ENCODE peak calls at places on chromosome 5, in six cellular contexts. F is GM12891, E is GM12878, P is HepG2, N is H1, H is K562. D is an unnamed sample.

GRCh38 chr5:72408602-72409001 is 88.4 kb downstream of the PTCD2 start:
- DNase-seq in F (no peak), E (no peak), P (no peak), N (no peak), H (no peak), D (no peak)

GRCh38 chr5:120779674-120780073 is 315.6 kb downstream of the PRR16 start:
- DNase-seq in F (no peak), E (no peak), P (no peak), N (no peak), H (no peak), D (no peak)

GRCh38 chr5:74206571-74207550 is 433.7 kb downstream of the ENC1 start:
- DNase-seq in F (no peak), E (no peak), P (no peak), N (no peak), H (no peak), D (no peak)

GRCh38 chr5:135829681-135830383 is 4.6 kb upstream of the SLC25A48 start:
- DNase-seq in F (peak), E (no peak), P (peak), N (peak), H (peak), D (peak)

GRCh38 chr5:64682608-64683007 is 7.7 kb upstream of the SHISAL2B start:
- DNase-seq in F (no peak), E (no peak), P (peak), N (no peak), H (peak), D (no peak)

GRCh38 chr5:3428355-3428754 is 167.3 kb upstream of the IRX1 start:
- DNase-seq in F (no peak), E (no peak), P (no peak), N (peak), H (no peak), D (no peak)

GRCh38 chr5:61822584-61822983 is 483.4 kb upstream of the KIF2A start:
- DNase-seq in F (no peak), E (no peak), P (no peak), N (no peak), H (no peak), D (no peak)

GRCh38 chr5:150589791-150590601 is 50.5 kb upstream of the SYNPO start:
- DNase-seq in F (no peak), E (peak), P (peak), N (no peak), H (peak), D (no peak)

GRCh38 chr5:173884402-173885053 is 3.6 kb upstream of the CPEB4 start:
- DNase-seq in F (no peak), E (peak), P (no peak), N (no peak), H (peak), D (no peak)

GRCh38 chr5:569358-569867 is 42.7 kb upstream of the CEP72 start:
- DNase-seq in F (no peak), E (no peak), P (no peak), N (no peak), H (no peak), D (no peak)

GRCh38 chr5:373710-374602 is 52.4 kb downstream of the AHRR start:
- DNase-seq in F (peak), E (no peak), P (no peak), N (peak), H (peak), D (peak)

GRCh38 chr5:100505984-100506670 is 29.0 kb upstream of the FAM174A start:
- DNase-seq in F (no peak), E (no peak), P (no peak), N (no peak), H (no peak), D (no peak)

GRCh38 chr5:58440882-58441281 is 19.0 kb downstream of the PLK2 start:
- DNase-seq in F (no peak), E (no peak), P (peak), N (no peak), H (no peak), D (no peak)

GRCh38 chr5:50874277-50874984 is 208.0 kb downstream of the PARP8 start:
- DNase-seq in F (no peak), E (no peak), P (no peak), N (no peak), H (no peak), D (no peak)

GRCh38 chr5:74993743-74994142 is 58.6 kb downstream of the GCNT4 start:
- DNase-seq in F (no peak), E (no peak), P (no peak), N (no peak), H (no peak), D (no peak)

GRCh38 chr5:143931389-143931984 is 119.5 kb downstream of the HMHB1 start:
- DNase-seq in F (no peak), E (no peak), P (no peak), N (no peak), H (no peak), D (no peak)

GRCh38 chr5:179588166-179588565 is 35.3 kb downstream of the HNRNPH1 start:
- DNase-seq in F (no peak), E (no peak), P (no peak), N (no peak), H (no peak), D (no peak)

GRCh38 chr5:127840198-127840524 is 137.0 kb downstream of the CCDC192 start:
- DNase-seq in F (peak), E (no peak), P (no peak), N (no peak), H (no peak), D (no peak)

GRCh38 chr5:123371575-123372179 is 51.5 kb downstream of the CEP120 start:
- DNase-seq in F (no peak), E (no peak), P (peak), N (peak), H (peak), D (no peak)

GRCh38 chr5:175247146-175247545 is 196.8 kb downstream of the DRD1 start:
- DNase-seq in F (no peak), E (no peak), P (no peak), N (no peak), H (no peak), D (no peak)

GRCh38 chr5:37926732-37927131 is 86.9 kb upstream of the GDNF start:
- DNase-seq in F (no peak), E (no peak), P (no peak), N (no peak), H (no peak), D (no peak)

GRCh38 chr5:51987239-51987638 is 604.0 kb downstream of the ISL1 start:
- DNase-seq in F (no peak), E (no peak), P (no peak), N (no peak), H (no peak), D (no peak)

GRCh38 chr5:74954919-74955318 is 88.7 kb upstream of the FAM169A start:
- DNase-seq in F (no peak), E (no peak), P (peak), N (no peak), H (no peak), D (no peak)

DNA sequence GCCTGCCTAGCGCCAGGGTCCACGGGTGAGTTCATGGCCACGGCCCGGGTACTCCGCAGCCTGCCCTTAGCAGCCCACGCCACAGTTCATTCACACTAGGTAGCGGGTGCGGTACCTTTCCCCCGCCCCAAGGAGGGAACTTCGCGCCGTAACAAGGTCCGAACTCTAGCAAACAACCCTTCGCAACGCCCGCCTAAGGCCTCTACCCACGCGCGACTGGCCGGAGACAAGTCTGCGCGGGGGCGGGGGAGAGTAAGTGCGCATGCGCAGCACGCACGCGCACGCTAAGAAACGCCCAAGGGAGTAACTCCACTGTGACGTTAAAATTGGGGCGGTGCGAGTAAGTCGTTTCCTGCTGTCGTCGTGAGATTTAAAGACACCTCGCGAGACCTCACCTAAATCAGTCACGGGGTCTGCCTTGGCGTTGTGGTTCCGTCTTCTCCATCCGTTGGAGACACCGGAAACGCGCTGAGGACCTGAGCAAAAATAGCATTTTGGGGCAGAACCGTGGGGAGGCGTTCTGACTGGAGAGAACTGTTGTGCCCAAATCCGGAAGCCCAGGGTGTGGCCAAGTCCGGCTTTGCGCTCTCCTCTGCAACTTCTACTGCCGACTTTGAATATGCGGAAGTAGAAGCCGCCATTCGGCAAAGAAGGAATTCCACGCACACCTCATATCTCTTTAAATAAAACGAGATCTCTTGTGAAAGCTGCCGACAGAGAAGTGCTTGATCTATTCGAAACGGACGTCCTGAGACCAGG is at the start of gene RAPGEF6:
- DNase-seq in F (peak), E (peak), P (peak), N (peak), H (peak), D (peak)
- TF ChIP-seq POLR2A in F (peak), E (peak), P (peak), N (peak), H (peak), D (peak)

GRCh38 chr5:110735545-110735944 is 3.3 kb upstream of the SLC25A46 start:
- DNase-seq in F (no peak), E (no peak), P (no peak), N (no peak), H (no peak), D (no peak)
- TF ChIP-seq POLR2AphosphoS5 in F (no peak), E (no peak), P (no peak), N (no peak), H (no peak), D (no peak)

DNA sequence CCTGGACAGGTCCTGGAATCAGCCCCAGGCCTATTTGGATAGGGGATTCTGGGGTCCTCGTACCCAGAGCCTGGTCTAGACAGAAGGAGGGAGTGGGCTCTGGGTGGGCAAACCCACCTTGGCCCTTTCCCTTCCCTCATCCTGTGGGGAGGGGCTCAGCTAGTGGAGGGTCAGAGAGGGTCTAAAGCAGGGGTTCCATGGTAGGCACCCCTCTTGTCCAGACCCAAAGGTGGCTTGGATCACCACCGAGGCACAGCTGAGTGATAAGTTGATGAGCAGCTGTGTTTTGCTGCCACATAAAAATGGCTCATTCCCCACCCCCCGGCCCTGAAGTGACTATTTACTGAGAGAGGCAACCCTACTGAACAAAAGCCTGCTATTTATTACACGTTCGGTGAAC is 53.8 kb upstream of the KCNMB1 start:
- DNase-seq in F (no peak), E (no peak), P (no peak), N (no peak), H (no peak), D (no peak)
- TF ChIP-seq TAF1 in F (no peak), E (no peak), P (no peak), N (no peak), H (no peak), D (no peak)

DNA sequence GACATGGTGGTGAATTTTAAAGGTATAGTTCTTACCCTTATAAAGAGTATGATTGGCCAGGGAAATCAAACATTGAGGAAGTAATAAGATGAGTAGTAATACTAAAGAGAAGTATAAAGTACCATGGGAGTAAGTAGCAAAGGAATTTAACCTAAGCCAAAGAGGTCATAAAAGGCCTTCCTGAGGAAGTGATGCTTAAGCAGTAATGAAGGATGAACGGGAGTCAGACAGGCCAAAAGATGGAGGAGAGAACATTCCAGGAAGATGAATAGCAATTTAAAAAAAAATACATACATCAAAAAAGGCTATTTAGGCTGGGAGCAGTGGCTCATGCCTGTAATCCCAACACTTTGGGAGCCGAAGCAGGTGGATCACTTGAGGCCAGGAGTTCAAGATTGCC is 29.0 kb downstream of the KLHL3 start:
- DNase-seq in F (no peak), E (no peak), P (no peak), N (no peak), H (no peak), D (no peak)
- TF ChIP-seq POLR2A in F (no peak), E (no peak), P (no peak), N (no peak), H (no peak), D (no peak)

GRCh38 chr5:122089096-122089495 is 11.0 kb upstream of the LOX start:
- DNase-seq in F (no peak), E (no peak), P (no peak), N (no peak), H (no peak), D (no peak)

GRCh38 chr5:122093415-122093814 is 15.4 kb upstream of the LOX start:
- DNase-seq in F (no peak), E (no peak), P (no peak), N (no peak), H (no peak), D (no peak)

GRCh38 chr5:122089614-122090013 is 11.6 kb upstream of the LOX start:
- DNase-seq in F (no peak), E (no peak), P (no peak), N (no peak), H (no peak), D (no peak)

GRCh38 chr5:122093861-122094650 is 16.0 kb upstream of the LOX start:
- DNase-seq in F (no peak), E (no peak), P (no peak), N (no peak), H (no peak), D (no peak)

DNA sequence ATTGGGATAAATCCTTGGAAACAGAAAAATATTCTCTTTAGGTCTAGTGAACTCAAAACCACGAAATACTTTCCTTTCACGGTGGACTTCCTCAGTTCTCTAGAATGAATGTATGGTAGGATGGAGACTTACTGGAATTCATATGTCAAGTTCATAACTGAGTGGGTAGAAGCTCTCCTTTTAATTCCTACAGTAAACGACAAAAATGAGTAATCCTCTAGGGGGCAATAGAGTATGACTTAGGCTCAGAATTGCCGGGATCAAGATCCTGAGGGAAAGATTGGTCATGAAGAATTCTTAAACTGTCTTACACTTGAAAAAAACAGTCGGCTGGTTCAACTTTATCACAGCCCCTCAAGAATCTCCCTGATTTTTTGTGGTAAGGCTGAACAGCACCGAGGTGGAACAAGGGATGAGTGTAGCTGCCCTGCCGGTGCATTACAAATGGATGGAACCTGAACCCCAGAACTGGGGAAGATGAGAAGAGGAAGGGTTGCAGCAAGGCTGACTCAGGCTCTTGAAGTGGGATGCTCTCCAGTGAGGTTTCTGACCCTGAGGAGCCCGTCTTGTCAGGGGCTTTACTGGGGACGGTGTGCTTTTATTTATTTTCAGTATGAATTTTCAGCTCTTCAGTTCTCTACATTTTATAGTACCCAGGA is 14.0 kb upstream of the LOX start:
- DNase-seq in F (no peak), E (no peak), P (no peak), N (no peak), H (no peak), D (no peak)
- TF ChIP-seq POLR2AphosphoS5 in F (no peak), E (no peak), P (no peak), N (no peak), H (no peak), D (no peak)

GRCh38 chr5:130316971-130317421 is 412.7 kb downstream of the CHSY3 start:
- DNase-seq in F (no peak), E (no peak), P (no peak), N (no peak), H (no peak), D (no peak)
- TF ChIP-seq TAF1 in F (no peak), E (no peak), P (no peak), N (no peak), H (no peak), D (no peak)

GRCh38 chr5:125258610-125259009 is 512.2 kb upstream of the ZNF608 start:
- DNase-seq in F (no peak), E (no peak), P (no peak), N (no peak), H (no peak), D (no peak)

GRCh38 chr5:125254267-125254666 is 507.8 kb upstream of the ZNF608 start:
- DNase-seq in F (no peak), E (no peak), P (no peak), N (no peak), H (no peak), D (no peak)

GRCh38 chr5:125257997-125258396 is 511.6 kb upstream of the ZNF608 start:
- DNase-seq in F (peak), E (no peak), P (no peak), N (no peak), H (no peak), D (no peak)

GRCh38 chr5:125257057-125257970 is 510.9 kb upstream of the ZNF608 start:
- DNase-seq in F (no peak), E (no peak), P (no peak), N (no peak), H (no peak), D (no peak)

GRCh38 chr5:125256296-125256695 is 509.9 kb upstream of the ZNF608 start:
- DNase-seq in F (no peak), E (no peak), P (no peak), N (no peak), H (no peak), D (no peak)
- TF ChIP-seq POLR2A in F (no peak), E (no peak), P (no peak), N (no peak), H (no peak), D (no peak)

GRCh38 chr5:95861221-95861857 is 38.8 kb upstream of the GLRX start:
- DNase-seq in F (no peak), E (no peak), P (peak), N (no peak), H (no peak), D (no peak)
- TF ChIP-seq POLR2AphosphoS5 in F (no peak), E (no peak), P (peak), N (no peak), H (no peak), D (no peak)